ENCODE peak calls at places on chromosomes 6 and 20, in five cellular contexts. L is stimulated activated naive CD8-positive, alpha-beta T cell treated with anti-CD3 and anti-CD28 coated beads, Interleukin-15, Interleukin-2, amounts not matched to agents 100 U/mL and 50 U/mL, for 24 hours; D is T-helper 9 cell; M is caudate nucleus; O is skeletal muscle cell. K is an unnamed sample.

GRCh38 chr6:127812985-127813681 is 87.7 kb downstream of the THEMIS start:
- DNase-seq in L (peak), D (no peak), M (no peak), O (no peak), K (no peak)

GRCh38 chr6:45969026-45969425 is 46.6 kb downstream of the CLIC5 start:
- DNase-seq in L (no peak), D (no peak), M (no peak), O (no peak), K (no peak)

GRCh38 chr6:40268166-40268958 is 318.8 kb downstream of the LRFN2 start:
- DNase-seq in L (no peak), D (no peak), M (no peak), O (no peak), K (no peak)

GRCh38 chr6:160791981-160792418 is 90.0 kb downstream of the PLG start:
- DNase-seq in L (no peak), D (no peak), M (no peak), O (no peak), K (no peak)

GRCh38 chr6:43986177-43986825 is 141.0 kb downstream of the MRPL14 start:
- DNase-seq in L (no peak), D (no peak), M (no peak), O (no peak), K (no peak)

GRCh38 chr20:54219751-54220426 is 12.0 kb downstream of the PFDN4 start:
- DNase-seq in L (no peak), D (no peak), M (no peak), O (no peak), K (no peak)

GRCh38 chr6:20931093-20931492 is 396.8 kb downstream of the CDKAL1 start:
- DNase-seq in L (no peak), D (no peak), M (no peak), O (no peak), K (no peak)

GRCh38 chr6:136749359-136749758 is 42.9 kb downstream of the MAP3K5 start:
- DNase-seq in L (no peak), D (no peak), M (no peak), O (no peak), K (no peak)

GRCh38 chr20:32333988-32334885 is 23.9 kb upstream of the ASXL1 start:
- DNase-seq in L (peak), D (peak), M (no peak), O (no peak), K (no peak)

GRCh38 chr20:61763740-61764400 is 301.8 kb downstream of the TAF4 start:
- DNase-seq in L (no peak), D (no peak), M (no peak), O (no peak), K (no peak)

GRCh38 chr20:38057351-38057972 is 23.9 kb downstream of the RPRD1B start:
- DNase-seq in L (peak), D (peak), M (peak), O (no peak), K (no peak)

K was measured in non-pigmented ciliary epithelial cell.